ENCODE peak calls at places on chromosomes 1 and 21, in six cellular contexts. E is bronchial epithelial cell, U is coronary artery, S is BE2C, G is GM20000, I is tibial artery. Y is an unnamed sample.

GRCh38 chr1:161792740-161793139 is 26.6 kb downstream of the ATF6 start:
- DNase-seq in E (peak), S (no peak), G (peak), I (no peak), U (no peak), Y (no peak)

GRCh38 chr1:3483380-3483779 is 28.9 kb downstream of the ARHGEF16 start:
- DNase-seq in S (no peak), U (no peak), E (no peak), G (no peak), I (no peak), Y (no peak)

GRCh38 chr1:2194319-2194897 is at the start of gene FAAP20:
- DNase-seq in I (no peak), S (peak), E (peak), G (peak), U (no peak), Y (no peak)

GRCh38 chr21:42149656-42150457 is 69.1 kb upstream of the ABCG1 start:
- DNase-seq in G (no peak), I (peak), U (peak), E (peak), S (no peak), Y (no peak)

GRCh38 chr1:196209983-196210382 is 398.3 kb downstream of the KCNT2 start:
- DNase-seq in U (no peak), G (no peak), E (no peak), S (peak), I (no peak), Y (no peak)

GRCh38 chr21:43316156-43316845 is 110.6 kb downstream of the SIK1 start:
- DNase-seq in U (no peak), I (no peak), G (no peak), S (no peak), E (no peak), Y (no peak)

GRCh38 chr1:235999259-235999925 is 65.5 kb downstream of the NID1 start:
- DNase-seq in E (peak), S (no peak), G (peak), U (peak), I (no peak), Y (no peak)

GRCh38 chr1:27150641-27151040 is 4.3 kb downstream of the SLC9A1 start:
- DNase-seq in U (no peak), G (no peak), E (no peak), I (no peak), S (no peak), Y (no peak)

GRCh38 chr1:145747398-145748247 is 28.3 kb downstream of the CD160 start:
- DNase-seq in U (no peak), I (no peak), E (no peak), G (no peak), S (no peak), Y (no peak)

GRCh38 chr1:224541901-224542610 is 74.1 kb upstream of the CNIH3 start:
- DNase-seq in S (no peak), E (peak), I (no peak), G (no peak), U (no peak), Y (no peak)

GRCh38 chr1:159924025-159924790 is 1.1 kb downstream of the TAGLN2 start:
- DNase-seq in I (peak), U (peak), S (peak), G (peak), E (peak), Y (peak)

GRCh38 chr21:41045534-41046268 is 122.3 kb upstream of the BACE2 start:
- DNase-seq in I (no peak), S (no peak), U (no peak), G (no peak), E (peak), Y (no peak)

GRCh38 chr1:14614326-14614725 is 15.8 kb downstream of the KAZN start:
- DNase-seq in U (no peak), G (no peak), S (no peak), E (no peak), I (no peak), Y (no peak)

GRCh38 chr1:29520571-29521437 is 284.5 kb downstream of the PTPRU start:
- DNase-seq in I (peak), E (no peak), S (no peak), U (peak), G (no peak), Y (peak)

GRCh38 chr1:27564710-27565649 is 39.0 kb downstream of the AHDC1 start:
- DNase-seq in I (peak), U (no peak), S (no peak), G (no peak), E (no peak), Y (no peak)

GRCh38 chr1:156804572-156805243 is 11.9 kb downstream of the SH2D2A start:
- DNase-seq in I (peak), G (no peak), U (no peak), S (peak), E (no peak), Y (no peak)

GRCh38 chr1:116814935-116815334 is 60.7 kb downstream of the CD2 start:
- DNase-seq in I (no peak), G (no peak), E (no peak), S (no peak), U (no peak), Y (no peak)

GRCh38 chr1:55421317-55421716 is 206.2 kb upstream of the USP24 start:
- DNase-seq in U (no peak), I (no peak), G (no peak), S (no peak), E (peak), Y (no peak)

GRCh38 chr1:23148084-23148483 is 20.6 kb downstream of the LUZP1 start:
- DNase-seq in E (no peak), S (no peak), I (no peak), U (no peak), G (no peak), Y (no peak)

GRCh38 chr1:173467426-173467825 is 9.7 kb upstream of the PRDX6 start:
- DNase-seq in S (no peak), U (no peak), G (no peak), I (no peak), E (no peak), Y (no peak)

GRCh38 chr1:33260435-33260980 is 4.2 kb downstream of the ZNF362 start:
- DNase-seq in E (no peak), S (no peak), I (no peak), U (no peak), G (no peak), Y (no peak)

GRCh38 chr1:230501845-230502244 is 75.7 kb upstream of the PGBD5 start:
- DNase-seq in U (no peak), I (no peak), G (no peak), S (no peak), E (peak), Y (no peak)

GRCh38 chr1:54360165-54361005 is 45.8 kb downstream of the SSBP3 start:
- DNase-seq in G (peak), E (no peak), I (no peak), U (no peak), S (no peak), Y (no peak)

GRCh38 chr1:167756760-167757405 is 35.1 kb downstream of the MPZL1 start:
- DNase-seq in S (peak), I (no peak), E (no peak), U (no peak), G (no peak), Y (no peak)

GRCh38 chr1:155009221-155009711 is 6.7 kb downstream of the ZBTB7B start:
- DNase-seq in G (no peak), U (no peak), E (no peak), S (no peak), I (no peak), Y (no peak)

GRCh38 chr1:30596470-30596869 is 126.9 kb downstream of the MATN1 start:
- DNase-seq in G (no peak), I (no peak), U (peak), E (no peak), S (no peak), Y (peak)

GRCh38 chr1:178344513-178345077 is 152.2 kb downstream of the CLEC20A start:
- DNase-seq in U (no peak), S (no peak), I (no peak), E (peak), G (peak), Y (no peak)
- TF ChIP-seq CTCF in U (no peak), S (no peak), I (no peak), E (peak), G (peak), Y (peak)

GRCh38 chr21:17931080-17931479 is 111.9 kb upstream of the C21orf91 start:
- DNase-seq in E (no peak), S (peak), U (no peak), I (no peak), G (no peak), Y (no peak)
- TF ChIP-seq CTCF in E (peak), S (peak), U (no peak), I (no peak), G (peak), Y (no peak)

DNA sequence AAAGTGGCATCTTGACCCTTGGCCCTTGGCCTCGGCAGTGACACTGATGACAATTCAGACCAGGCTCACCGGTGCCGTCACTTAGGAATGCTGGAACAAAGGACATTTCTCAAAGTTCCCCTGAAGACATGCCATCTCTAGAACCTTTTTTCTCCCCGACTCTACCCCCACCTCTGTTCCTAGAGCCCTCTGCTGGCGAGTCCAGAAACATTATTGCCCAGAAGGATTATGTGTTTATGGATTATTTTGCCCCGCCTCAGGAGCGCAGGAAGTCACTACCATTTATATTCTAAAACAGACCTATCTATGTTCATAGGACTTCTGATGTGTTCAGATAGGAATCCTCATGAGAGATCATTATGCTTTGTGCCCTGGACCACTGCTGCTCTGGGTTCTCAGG is 12.6 kb upstream of the SHISA4 start:
- DNase-seq in S (peak), E (peak), U (no peak), I (no peak), G (no peak), Y (no peak)
- TF ChIP-seq CTCF in S (peak), E (peak), U (no peak), I (peak), G (no peak), Y (peak)

DNA sequence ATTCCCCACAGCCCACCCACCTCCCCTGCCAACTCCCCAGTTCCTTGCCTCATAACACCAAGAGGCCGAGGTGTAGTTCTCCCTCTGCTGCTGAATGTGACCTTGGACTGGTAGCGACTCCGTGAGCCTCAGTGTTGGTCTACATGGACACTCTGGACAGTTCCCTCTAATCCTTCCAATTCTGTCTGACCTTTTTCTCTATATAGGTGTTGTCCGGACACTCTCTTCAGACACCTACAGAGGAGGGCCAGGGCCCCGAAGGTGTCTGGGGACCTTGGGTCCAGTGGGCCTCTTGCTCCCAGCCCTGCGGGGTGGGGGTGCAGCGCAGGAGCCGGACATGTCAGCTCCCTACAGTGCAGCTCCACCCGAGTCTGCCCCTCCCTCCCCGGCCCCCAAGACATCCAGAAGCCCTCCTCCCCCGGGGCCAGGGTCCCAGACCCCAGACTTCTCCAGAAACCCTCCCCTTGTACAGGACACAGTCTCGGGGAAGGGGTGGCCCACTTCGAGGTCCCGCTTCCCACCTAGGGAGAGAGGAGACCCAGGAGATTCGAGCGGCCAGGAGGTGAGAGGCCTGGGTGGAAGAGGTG is 3.6 kb downstream of the ADAMTSL4 start:
- DNase-seq in S (no peak), E (no peak), U (peak), I (peak), G (no peak), Y (no peak)
- TF ChIP-seq CTCF in S (no peak), E (no peak), U (no peak), I (no peak), G (no peak), Y (no peak)

GRCh38 chr1:247401310-247402098 is 14.5 kb upstream of the NLRP3 start:
- DNase-seq in I (no peak), U (no peak), G (no peak), E (no peak), S (no peak), Y (no peak)

GRCh38 chr1:247406014-247406656 is 9.8 kb upstream of the NLRP3 start:
- DNase-seq in U (no peak), G (no peak), E (no peak), S (no peak), I (no peak), Y (no peak)

GRCh38 chr1:247402099-247402706 is 13.8 kb upstream of the NLRP3 start:
- DNase-seq in I (no peak), G (no peak), E (no peak), U (no peak), S (no peak), Y (no peak)

GRCh38 chr1:247400685-247401084 is 15.3 kb upstream of the NLRP3 start:
- DNase-seq in E (no peak), G (no peak), I (no peak), U (no peak), S (no peak), Y (no peak)
- TF ChIP-seq CTCF in E (no peak), G (peak), I (no peak), U (no peak), S (no peak), Y (no peak)

DNA sequence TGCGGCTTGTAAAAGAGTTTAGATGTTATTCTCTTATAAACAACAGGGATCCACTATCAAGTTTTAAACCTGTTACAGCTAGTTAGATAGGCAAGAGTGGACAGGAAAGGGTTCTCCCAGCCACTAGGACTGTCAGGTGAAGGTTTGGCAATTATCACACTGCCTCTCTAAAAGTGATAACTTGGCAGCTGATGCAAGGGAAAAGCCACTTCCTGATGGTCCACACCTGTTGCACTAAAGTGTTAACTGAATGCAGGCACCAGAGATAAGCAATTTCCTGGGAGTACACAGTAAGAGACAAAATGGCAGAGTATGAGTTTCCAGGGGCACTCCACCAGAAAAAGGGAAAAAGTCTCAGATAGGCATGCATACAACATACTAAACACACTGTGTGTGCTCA is 99.4 kb downstream of the VAV3 start:
- DNase-seq in U (no peak), G (no peak), S (no peak), I (no peak), E (no peak), Y (no peak)
- TF ChIP-seq CTCF in U (no peak), G (no peak), S (no peak), I (no peak), E (no peak), Y (no peak)

GRCh38 chr1:48202030-48202752 is 20.3 kb upstream of the SLC5A9 start:
- DNase-seq in E (peak), U (peak), S (peak), G (peak), I (peak), Y (peak)

GRCh38 chr1:48206371-48206770 is 16.1 kb upstream of the SLC5A9 start:
- DNase-seq in U (no peak), S (no peak), E (no peak), I (no peak), G (no peak), Y (no peak)

GRCh38 chr1:48200166-48200900 is 22.2 kb upstream of the SLC5A9 start:
- DNase-seq in S (no peak), I (no peak), E (peak), G (no peak), U (no peak), Y (peak)

GRCh38 chr1:48205547-48205946 is 17.0 kb upstream of the SLC5A9 start:
- DNase-seq in I (no peak), U (no peak), E (no peak), G (no peak), S (no peak), Y (peak)

GRCh38 chr1:48203287-48203900 is 19.1 kb upstream of the SLC5A9 start:
- DNase-seq in G (peak), E (peak), U (no peak), I (no peak), S (no peak), Y (peak)
- TF ChIP-seq CTCF in G (peak), E (peak), U (peak), I (peak), S (peak), Y (peak)

Y was measured in osteocyte.